ENCODE peak calls at places on chromosomes 1 and 21, in ten cellular contexts. D, T, B, Q, W, U, Z, L, A and G are unnamed samples.
A peak's percentile ranks its signal among the peaks of the same experiment; 100 is the strongest.

GRCh38 chr1:27144920-27145661 is 9.8 kb downstream of the SLC9A1 start:
- DNase-seq in Z (no peak), T (no peak), U (no peak), Q (peak; percentile 33), A (peak; percentile 73), L (no peak), D (no peak), B (no peak), W (peak; percentile 60), G (peak; percentile 54)

GRCh38 chr21:26115346-26115745 is 55.2 kb downstream of the APP start:
- DNase-seq in U (no peak), W (no peak), Z (no peak), B (peak; percentile 73), A (no peak), T (no peak), L (no peak), Q (peak; percentile 95), D (no peak), G (peak; percentile 90)

GRCh38 chr1:226870323-226871046 is at the start of gene PSEN2:
- DNase-seq in L (peak; percentile 14), W (no peak), U (peak; percentile 84), Q (peak; percentile 72), A (peak; percentile 91), D (peak; percentile 31), T (peak; percentile 52), B (peak; percentile 57), Z (peak; percentile 12), G (peak; percentile 31)

GRCh38 chr1:119226880-119227279 is 86.4 kb upstream of the WARS2 start:
- DNase-seq in U (no peak), A (no peak), W (no peak), D (no peak), L (no peak), Q (no peak), T (no peak), Z (no peak), B (no peak), G (no peak)

GRCh38 chr1:154419620-154420020 is 14.5 kb downstream of the IL6R start:
- DNase-seq in A (peak; percentile 95), Z (peak; percentile 75), B (no peak), T (peak; percentile 50), U (no peak), D (peak; percentile 93), W (peak; percentile 94), L (peak; percentile 31), Q (no peak), G (no peak)

GRCh38 chr1:234755449-234755863 is 145.5 kb upstream of the IRF2BP2 start:
- DNase-seq in L (no peak), A (peak; percentile 89), B (peak; percentile 42), W (no peak), D (no peak), U (no peak), Q (peak; percentile 84), Z (peak; percentile 86), T (no peak), G (peak; percentile 79)

GRCh38 chr1:89198081-89198480 is 661 bp downstream of the GBP4 start:
- DNase-seq in W (no peak), Z (no peak), U (no peak), T (no peak), D (no peak), L (no peak), Q (no peak), B (no peak), A (no peak), G (no peak)

GRCh38 chr1:98793136-98793535 is 131.6 kb downstream of the SNX7 start:
- DNase-seq in T (no peak), L (no peak), Z (no peak), Q (no peak), D (no peak), A (no peak), U (no peak), W (no peak), B (no peak), G (no peak)

GRCh38 chr1:5686195-5686594 is 306.0 kb downstream of the NPHP4 start:
- DNase-seq in Z (no peak), T (no peak), B (no peak), D (no peak), U (no peak), L (no peak), Q (no peak), W (no peak), A (no peak), G (peak; percentile 16)

GRCh38 chr1:233208687-233209086 is 86.8 kb downstream of the PCNX2 start:
- DNase-seq in Z (no peak), A (no peak), B (no peak), D (no peak), T (no peak), U (no peak), Q (no peak), W (no peak), L (no peak), G (no peak)

GRCh38 chr1:42937836-42938595 is 20.7 kb downstream of the SLC2A1 start:
- DNase-seq in D (no peak), Z (peak; percentile 85), U (no peak), W (no peak), L (no peak), T (peak; percentile 37), B (no peak), Q (no peak), A (no peak), G (no peak)

GRCh38 chr1:223514644-223515043 is 121.4 kb downstream of the CCDC185 start:
- DNase-seq in D (no peak), W (no peak), T (peak; percentile 27), A (no peak), B (no peak), U (no peak), L (no peak), Z (peak; percentile 86), Q (no peak), G (no peak)

GRCh38 chr1:53122194-53122846 is 20.1 kb downstream of the SLC1A7 start:
- DNase-seq in T (no peak), Z (no peak), B (no peak), D (no peak), W (no peak), U (no peak), L (no peak), A (peak; percentile 70), Q (no peak), G (peak; percentile 24)

GRCh38 chr1:53123462-53124129 is 18.8 kb downstream of the SLC1A7 start:
- DNase-seq in U (no peak), T (no peak), D (peak; percentile 42), B (no peak), W (no peak), Z (no peak), L (no peak), Q (no peak), A (peak; percentile 74), G (no peak)

GRCh38 chr1:94384485-94385353 is 33.5 kb upstream of the ABCD3 start:
- DNase-seq in Z (no peak), W (no peak), Q (no peak), A (no peak), D (no peak), B (no peak), T (peak; percentile 25), U (peak; percentile 4), L (peak; percentile 5), G (no peak)

GRCh38 chr1:230804396-230804795 is 57.2 kb downstream of the CAPN9 start:
- DNase-seq in Z (no peak), A (no peak), U (no peak), D (no peak), W (no peak), T (no peak), B (no peak), L (no peak), Q (no peak), G (peak; percentile 6)

GRCh38 chr1:29303201-29304024 is 67.1 kb downstream of the PTPRU start:
- DNase-seq in L (no peak), D (no peak), T (no peak), Z (no peak), W (no peak), A (peak; percentile 65), Q (no peak), U (no peak), B (no peak), G (no peak)

GRCh38 chr21:45050361-45050785 is 24.0 kb upstream of the ADARB1 start:
- DNase-seq in W (no peak), Z (no peak), B (no peak), D (no peak), U (no peak), A (no peak), Q (no peak), T (no peak), L (no peak), G (no peak)

GRCh38 chr1:202888204-202888506 is 794 bp downstream of the RABIF start:
- DNase-seq in D (no peak), W (no peak), A (no peak), Q (no peak), L (no peak), Z (peak; percentile 43), B (peak; percentile 65), T (no peak), U (no peak), G (no peak)